ENCODE peak calls at places on chromosome 9, in six cellular contexts. R is H9, W is IMR-90, V is neuronal stem cell, D is trophoblast cell, X is H1. T is an unnamed sample.

GRCh38 chr9:114287001-114287762 is 35.7 kb upstream of the ORM1 start:
- DNase-seq in R (peak), W (no peak), X (no peak), D (no peak), V (no peak), T (no peak)

GRCh38 chr9:15299374-15299939 is 7.6 kb downstream of the TTC39B start:
- DNase-seq in D (no peak), W (no peak), V (no peak), X (no peak), R (no peak), T (no peak)

GRCh38 chr9:4604678-4605095 is 57.4 kb upstream of the PLPP6 start:
- DNase-seq in D (peak), W (peak), V (peak), R (peak), X (peak), T (peak)

GRCh38 chr9:14627513-14627912 is 65.7 kb downstream of the ZDHHC21 start:
- DNase-seq in W (no peak), R (no peak), D (no peak), V (no peak), X (no peak), T (peak)

GRCh38 chr9:22141906-22142305 is 132.8 kb upstream of the CDKN2B start:
- DNase-seq in V (no peak), R (no peak), D (no peak), W (peak), X (no peak), T (peak)

GRCh38 chr9:84573098-84573497 is 96.4 kb upstream of the NTRK2 start:
- DNase-seq in X (no peak), V (no peak), D (no peak), R (peak), W (no peak), T (no peak)

GRCh38 chr9:33751536-33752129 is 43.7 kb upstream of the PRSS3 start:
- DNase-seq in D (no peak), V (no peak), X (no peak), R (no peak), W (no peak), T (no peak)

GRCh38 chr9:105864248-105864898 is 170.0 kb downstream of the TMEM38B start:
- DNase-seq in X (no peak), W (peak), D (peak), V (no peak), R (no peak), T (no peak)

GRCh38 chr9:130235558-130236435 is 29.8 kb upstream of the HMCN2 start:
- DNase-seq in X (no peak), W (peak), R (peak), V (peak), D (peak), T (peak)

GRCh38 chr9:113851860-113852259 is 24.2 kb upstream of the ZNF618 start:
- DNase-seq in V (no peak), W (no peak), D (no peak), X (no peak), R (no peak), T (no peak)

GRCh38 chr9:74412236-74412979 is 84.7 kb upstream of the RORB start:
- DNase-seq in R (no peak), V (no peak), X (no peak), W (no peak), D (no peak), T (no peak)

GRCh38 chr9:115327441-115328122 is 209.6 kb upstream of the TNC start:
- DNase-seq in V (no peak), R (no peak), W (peak), D (no peak), X (no peak), T (peak)

GRCh38 chr9:38445154-38446043 is 21.1 kb upstream of the IGFBPL1 start:
- DNase-seq in W (no peak), R (no peak), V (no peak), X (no peak), D (no peak), T (no peak)

GRCh38 chr9:114836769-114837168 is 30.9 kb upstream of the TNFSF15 start:
- DNase-seq in X (no peak), D (no peak), W (no peak), R (no peak), V (no peak), T (peak)

GRCh38 chr9:4678679-4679267 is 596 bp upstream of the CDC37L1 start:
- DNase-seq in X (no peak), D (no peak), W (peak), V (peak), R (no peak), T (peak)

GRCh38 chr9:113668057-113668456 is 204.5 kb downstream of the RGS3 start:
- DNase-seq in D (no peak), V (no peak), W (no peak), X (no peak), R (no peak), T (no peak)

GRCh38 chr9:114280636-114281315 is 42.1 kb upstream of the ORM1 start:
- DNase-seq in D (no peak), V (no peak), R (peak), X (no peak), W (peak), T (no peak)

GRCh38 chr9:127199001-127199791 is 65.4 kb upstream of the GARNL3 start:
- DNase-seq in W (peak), X (peak), V (peak), R (peak), D (peak), T (peak)

GRCh38 chr9:90698874-90699440 is 56.3 kb upstream of the DIRAS2 start:
- DNase-seq in R (no peak), X (no peak), V (no peak), D (peak), W (no peak), T (no peak)

GRCh38 chr9:101119206-101119819 is 90.8 kb downstream of the PLPPR1 start:
- DNase-seq in V (peak), X (no peak), D (peak), R (peak), W (no peak), T (no peak)

GRCh38 chr9:126395439-126396212 is 69.0 kb downstream of the MVB12B start:
- DNase-seq in V (no peak), X (no peak), R (no peak), W (peak), D (no peak), T (peak)

GRCh38 chr9:84929068-84929467 is 259.5 kb downstream of the NTRK2 start:
- DNase-seq in V (no peak), X (no peak), R (no peak), D (no peak), W (no peak), T (no peak)

GRCh38 chr9:90455316-90455715 is 187.3 kb downstream of the DIRAS2 start:
- DNase-seq in R (no peak), W (no peak), V (no peak), D (no peak), X (no peak), T (no peak)

GRCh38 chr9:65444943-65445342 is 159.9 kb upstream of the FOXD4L5 start:
- DNase-seq in X (no peak), V (no peak), R (no peak), W (no peak), D (no peak), T (no peak)

GRCh38 chr9:93984860-93985259 is 29.7 kb upstream of the BARX1 start:
- DNase-seq in X (no peak), W (no peak), V (no peak), R (peak), D (no peak), T (no peak)

GRCh38 chr9:106929471-106930198 is 66.7 kb downstream of the ZNF462 start:
- DNase-seq in X (no peak), W (peak), R (no peak), D (no peak), V (no peak), T (no peak)

GRCh38 chr9:105299190-105299854 is 54.9 kb downstream of the SLC44A1 start:
- DNase-seq in W (peak), R (no peak), X (no peak), D (peak), V (no peak), T (peak)

DNA sequence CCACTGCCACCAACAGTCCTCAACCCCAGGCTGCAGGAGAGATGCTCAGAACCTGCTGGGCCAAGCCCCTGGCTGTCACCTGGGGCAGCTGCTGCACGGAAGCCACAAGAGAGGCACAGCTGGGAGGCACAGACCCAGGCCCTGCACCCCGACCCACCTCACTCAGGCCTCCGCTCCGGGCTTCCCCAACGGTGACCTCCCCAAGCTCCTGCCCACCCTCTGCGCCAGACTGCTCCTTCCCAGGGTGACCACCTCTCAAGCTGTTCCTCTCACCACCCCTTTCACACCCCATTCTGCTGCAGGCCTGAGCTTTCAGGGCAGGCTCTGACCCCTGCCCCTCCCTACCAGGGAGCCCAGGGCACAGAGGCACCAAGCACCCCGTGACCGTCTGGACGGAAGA is 33.0 kb downstream of the VAV2 start:
- DNase-seq in V (no peak), X (no peak), D (no peak), R (no peak), W (no peak), T (no peak)
- H3K14ac ChIP-seq in V (no peak), X (no peak), D (peak), R (peak), W (no peak), T (no peak)

DNA sequence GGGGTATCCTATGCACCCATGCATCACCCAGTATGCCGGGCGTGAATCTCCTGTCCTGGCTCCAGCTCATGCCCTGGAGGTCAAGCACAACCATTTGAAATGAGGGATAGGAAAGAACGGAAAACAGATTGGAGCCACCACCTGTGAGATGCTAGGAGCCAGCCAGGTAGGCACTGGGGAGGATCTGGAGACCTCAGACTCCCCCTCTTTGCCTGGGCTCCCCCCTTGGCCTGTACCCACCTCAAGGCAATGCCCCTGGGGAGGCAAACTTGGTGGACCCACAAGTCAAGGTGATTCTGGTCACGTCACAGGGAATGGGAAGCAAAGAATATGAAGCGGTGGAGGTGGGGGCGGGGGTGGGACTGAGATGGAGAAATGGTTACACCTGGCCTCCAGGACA is 92.6 kb downstream of the PAX5 start:
- DNase-seq in V (no peak), X (no peak), W (no peak), D (no peak), R (no peak), T (no peak)
- H3K14ac ChIP-seq in V (no peak), X (no peak), W (no peak), D (no peak), R (no peak), T (no peak)

GRCh38 chr9:92313624-92314012 is 11.5 kb downstream of the NOL8 start:
- DNase-seq in W (no peak), V (no peak), R (no peak), X (no peak), D (no peak), T (no peak)
- H3K14ac ChIP-seq in W (no peak), V (no peak), R (no peak), X (no peak), D (no peak), T (no peak)

DNA sequence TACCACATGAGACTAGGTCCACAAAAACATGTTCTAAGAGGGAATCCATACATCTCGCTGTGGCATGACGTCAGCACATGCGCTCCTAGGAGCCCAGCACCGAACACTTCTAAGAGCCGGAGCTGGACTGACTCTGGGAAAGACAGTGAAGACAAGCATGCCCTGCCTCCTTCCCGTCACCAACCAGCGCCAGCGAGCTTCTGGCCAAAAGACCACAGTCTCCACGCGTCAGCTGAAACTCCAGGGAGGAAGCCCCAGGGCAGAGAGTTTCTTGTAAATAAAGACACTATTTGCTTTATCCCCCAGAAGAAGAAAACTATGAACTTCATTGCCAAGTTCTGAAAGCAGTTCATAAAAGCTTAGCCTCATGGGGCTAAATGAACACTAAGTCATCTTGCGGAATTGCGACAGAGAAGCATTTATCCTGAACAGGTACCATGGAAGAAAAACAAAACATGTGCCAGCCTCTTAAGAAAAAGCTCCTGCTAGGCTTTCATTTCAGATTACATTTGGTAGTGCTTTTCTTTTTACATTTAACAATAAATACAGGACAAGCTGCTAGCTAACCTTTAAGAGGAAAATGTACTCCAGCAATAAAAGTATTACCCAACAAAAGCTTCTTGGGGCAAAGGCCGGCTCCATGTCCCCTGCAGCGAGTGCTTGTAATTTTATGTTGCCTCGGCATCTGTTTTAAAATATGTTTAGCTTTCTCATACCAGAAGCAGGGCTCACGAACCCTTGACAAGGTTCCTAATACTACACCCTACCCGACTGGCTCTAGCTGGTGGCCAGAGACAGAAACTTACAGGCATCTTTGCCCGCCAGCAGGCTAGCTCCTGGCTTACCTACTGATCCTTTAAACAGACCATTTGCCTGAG is 96.5 kb downstream of the PRRT1B start:
- DNase-seq in W (no peak), D (peak), V (no peak), R (no peak), X (no peak), T (no peak)
- H3K14ac ChIP-seq in W (no peak), D (peak), V (no peak), R (no peak), X (no peak), T (no peak)

GRCh38 chr9:135963338-135963737 is 2.2 kb upstream of the UBAC1 start:
- DNase-seq in V (no peak), R (no peak), X (no peak), W (no peak), D (no peak), T (no peak)

GRCh38 chr9:135965124-135965756 is 4.1 kb upstream of the UBAC1 start:
- DNase-seq in W (no peak), V (no peak), R (no peak), X (no peak), D (no peak), T (no peak)

GRCh38 chr9:135961811-135962695 is 880 bp upstream of the UBAC1 start:
- DNase-seq in D (no peak), W (no peak), R (no peak), X (no peak), V (no peak), T (no peak)

GRCh38 chr9:135962696-135963307 is 1.6 kb upstream of the UBAC1 start:
- DNase-seq in V (no peak), R (no peak), X (no peak), D (no peak), W (no peak), T (no peak)

GRCh38 chr9:135963938-135964337 is 2.8 kb upstream of the UBAC1 start:
- DNase-seq in V (no peak), W (no peak), X (no peak), R (no peak), D (no peak), T (no peak)
- H3K14ac ChIP-seq in V (no peak), W (no peak), X (no peak), R (no peak), D (no peak), T (no peak)